ENCODE peak calls at places on chromosomes 6 and 20, in eight cellular contexts. O is SK-N-MC; N is epithelial cell of esophagus; J is CD8-positive, alpha-beta T cell; Z is cardiac muscle cell; U is astrocyte of the spinal cord; Q is AG10803; C is OCI-LY7. Y is an unnamed sample.

GRCh38 chr6:84052204-84052882 is 18.8 kb downstream of the MRAP2 start:
- DNase-seq in O (no peak), N (peak; percentile 24), J (no peak), Z (peak; percentile 82), U (peak; percentile 80), Q (peak; percentile 45), C (no peak), Y (peak; percentile 80)

GRCh38 chr6:30963641-30964040 is 19.9 kb upstream of the MUC21 start:
- DNase-seq in O (no peak), N (peak; percentile 39), J (no peak), Z (no peak), U (peak; percentile 67), Q (no peak), C (no peak), Y (no peak)

GRCh38 chr20:40565681-40566040 is 123.4 kb downstream of the MAFB start:
- DNase-seq in O (no peak), N (no peak), J (no peak), Z (no peak), U (no peak), Q (no peak), C (no peak), Y (no peak)

GRCh38 chr6:54847799-54848597 is 1.4 kb downstream of the FAM83B start:
- DNase-seq in O (peak; percentile 37), N (peak; percentile 97), J (no peak), Z (peak; percentile 21), U (no peak), Q (peak; percentile 31), C (no peak), Y (no peak)

GRCh38 chr6:158508450-158508849 is 51.4 kb upstream of the TMEM181 start:
- DNase-seq in O (no peak), N (no peak), J (no peak), Z (no peak), U (no peak), Q (no peak), C (no peak), Y (no peak)

GRCh38 chr6:36355819-36356218 is 19.1 kb upstream of the BNIP5 start:
- DNase-seq in O (no peak), N (peak; percentile 18), J (no peak), Z (peak; percentile 89), U (no peak), Q (no peak), C (no peak), Y (no peak)

GRCh38 chr6:32886674-32887383 is 32.8 kb downstream of the PSMB9 start:
- DNase-seq in O (no peak), N (peak; percentile 67), J (no peak), Z (peak; percentile 76), U (peak; percentile 66), Q (peak; percentile 78), C (no peak), Y (no peak)

GRCh38 chr20:51326241-51326819 is 216.2 kb downstream of the NFATC2 start:
- DNase-seq in O (no peak), N (peak; percentile 59), J (peak; percentile 46), Z (peak; percentile 70), U (no peak), Q (peak; percentile 45), C (peak; percentile 10), Y (peak; percentile 24)

GRCh38 chr6:36292170-36292569 is 22.3 kb downstream of the PNPLA1 start:
- DNase-seq in O (no peak), N (no peak), J (no peak), Z (no peak), U (no peak), Q (no peak), C (no peak), Y (no peak)

GRCh38 chr6:14723535-14724086 is 522.3 kb upstream of the JARID2 start:
- DNase-seq in O (no peak), N (no peak), J (no peak), Z (no peak), U (no peak), Q (no peak), C (no peak), Y (no peak)

GRCh38 chr20:11851646-11852045 is 66.0 kb upstream of the BTBD3 start:
- DNase-seq in O (no peak), N (peak; percentile 64), J (no peak), Z (no peak), U (peak; percentile 27), Q (no peak), C (no peak), Y (no peak)

GRCh38 chr6:138957484-138957883 is 30.6 kb downstream of the REPS1 start:
- DNase-seq in O (no peak), N (no peak), J (no peak), Z (peak; percentile 64), U (peak; percentile 52), Q (peak; percentile 60), C (peak; percentile 13), Y (no peak)

GRCh38 chr6:111592726-111593515 is 12.8 kb downstream of the TRAF3IP2 start:
- DNase-seq in O (no peak), N (peak; percentile 47), J (no peak), Z (no peak), U (no peak), Q (peak; percentile 54), C (no peak), Y (no peak)

GRCh38 chr6:28542440-28543293 is 17.0 kb downstream of the GPX5 start:
- DNase-seq in O (peak; percentile 77), N (peak; percentile 83), J (peak; percentile 48), Z (peak; percentile 81), U (peak; percentile 77), Q (peak; percentile 82), C (peak; percentile 60), Y (no peak)

GRCh38 chr6:38436726-38437465 is 202.8 kb downstream of the BTBD9 start:
- DNase-seq in O (no peak), N (peak; percentile 82), J (no peak), Z (peak; percentile 54), U (peak; percentile 35), Q (peak; percentile 29), C (no peak), Y (no peak)

GRCh38 chr20:47380481-47380880 is 24.0 kb upstream of the ZMYND8 start:
- DNase-seq in O (no peak), N (no peak), J (no peak), Z (peak; percentile 34), U (no peak), Q (no peak), C (no peak), Y (no peak)

GRCh38 chr6:6330407-6330806 is 9.9 kb upstream of the F13A1 start:
- DNase-seq in O (no peak), N (no peak), J (no peak), Z (no peak), U (no peak), Q (no peak), C (peak; percentile 39), Y (no peak)

DNA sequence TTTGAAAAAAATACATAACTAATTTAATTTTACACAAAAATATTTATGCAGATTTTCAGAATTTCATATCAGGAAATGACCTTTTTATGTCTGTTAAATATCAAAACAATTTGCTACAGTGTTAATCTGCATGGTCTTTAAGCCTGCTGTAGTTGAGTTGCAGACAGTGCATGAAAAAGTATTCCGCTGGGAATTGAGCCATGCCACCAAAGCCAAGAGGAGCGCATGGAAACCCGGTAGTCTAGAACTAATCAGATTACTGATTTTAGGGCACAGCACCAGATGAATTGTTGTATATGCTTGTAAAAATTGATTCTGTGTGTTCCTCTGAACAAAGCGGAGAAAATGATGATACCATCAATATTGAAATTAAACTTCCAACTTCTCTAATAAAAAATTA is 34.3 kb upstream of the LAMP5 start:
- DNase-seq in O (peak; percentile 22), N (no peak), J (no peak), Z (no peak), U (no peak), Q (no peak), C (no peak), Y (no peak)
- H3K4me3 ChIP-seq in O (no peak overlapping the region), N (no peak overlapping the region), J (no peak overlapping the region), Z (no peak overlapping the region), U (no peak overlapping the region), Q (no peak overlapping the region), C (no peak overlapping the region), Y (no peak overlapping the region)

DNA sequence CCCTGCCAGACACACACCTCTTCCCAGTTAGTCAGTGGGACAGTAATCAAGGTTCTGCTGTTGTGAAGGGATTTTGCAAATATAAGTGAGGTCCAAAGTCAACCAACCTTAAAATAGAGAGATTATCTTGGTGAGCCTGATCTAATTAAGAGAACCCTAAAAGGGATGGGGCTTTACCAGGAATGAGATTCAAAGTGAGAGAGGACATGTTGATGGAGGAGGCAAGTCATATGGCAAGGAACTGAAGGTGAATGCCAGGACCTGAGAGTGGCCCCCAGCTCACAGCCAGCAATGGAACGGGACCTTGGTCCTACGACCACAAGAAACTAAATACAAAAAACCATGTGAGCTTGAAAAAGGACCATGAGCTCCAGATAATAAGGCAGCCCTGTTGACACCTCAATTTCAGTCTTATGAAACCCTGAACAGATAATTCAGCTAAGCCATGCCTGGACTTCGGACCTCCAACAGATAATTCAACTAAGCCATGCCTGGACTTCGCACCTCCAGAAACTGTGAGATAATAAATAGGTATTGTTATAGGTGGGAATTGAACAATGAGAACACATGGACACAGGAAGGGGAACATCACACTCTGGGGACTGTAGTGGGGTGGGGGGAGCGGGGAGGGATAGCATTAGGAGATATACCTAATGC is 253.4 kb downstream of the GMPR start:
- DNase-seq in O (no peak), N (no peak), J (no peak), Z (no peak), U (no peak), Q (no peak), C (no peak), Y (no peak)
- H3K4me3 ChIP-seq in O (no peak overlapping the region), N (no peak overlapping the region), J (no peak overlapping the region), Z (no peak overlapping the region), U (no peak overlapping the region), Q (no peak overlapping the region), C (no peak overlapping the region), Y (no peak overlapping the region)

DNA sequence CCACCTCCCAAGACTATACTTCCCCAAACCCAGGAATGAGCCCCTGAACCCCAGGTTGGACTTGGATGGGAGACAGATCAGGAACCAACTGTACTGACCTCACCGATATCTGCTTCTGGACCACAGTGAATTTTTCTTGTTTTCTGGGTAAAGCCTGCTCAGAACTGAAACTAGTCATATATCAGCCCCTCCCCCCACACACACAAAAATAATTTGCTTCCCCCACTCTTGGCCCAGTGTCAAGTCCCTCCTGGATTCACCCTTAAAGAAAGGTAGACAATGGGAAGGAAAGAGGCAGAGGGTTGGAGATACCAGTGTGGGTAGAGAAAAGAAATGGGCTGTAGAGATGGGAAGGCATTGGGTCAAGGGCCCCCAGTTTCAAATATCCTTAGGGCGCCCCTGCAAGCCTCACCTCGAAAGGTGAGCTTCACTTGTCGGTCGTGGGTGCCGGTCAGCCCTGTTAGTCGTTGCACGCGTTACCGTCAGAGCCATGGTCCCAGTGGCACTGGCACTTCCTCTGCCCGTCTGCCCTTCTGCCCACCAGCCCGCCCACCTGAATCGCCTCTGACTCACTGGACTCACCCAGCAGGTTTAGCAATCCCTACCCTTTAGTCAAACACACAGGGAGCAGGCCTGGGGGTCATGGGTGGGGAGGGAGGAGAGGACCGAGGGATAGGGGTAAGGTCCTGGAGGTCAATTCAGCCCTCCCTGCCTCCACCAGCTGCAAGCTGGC is 8.5 kb upstream of the SPAG4 start:
- DNase-seq in O (no peak), N (peak; percentile 71), J (no peak), Z (no peak), U (no peak), Q (no peak), C (peak; percentile 50), Y (no peak)
- H3K4me3 ChIP-seq in O (no peak overlapping the region), N (no peak overlapping the region), J (no peak overlapping the region), Z (no peak overlapping the region), U (no peak overlapping the region), Q (no peak overlapping the region), C (peak overlapping the region; percentile 33), Y (no peak overlapping the region)

DNA sequence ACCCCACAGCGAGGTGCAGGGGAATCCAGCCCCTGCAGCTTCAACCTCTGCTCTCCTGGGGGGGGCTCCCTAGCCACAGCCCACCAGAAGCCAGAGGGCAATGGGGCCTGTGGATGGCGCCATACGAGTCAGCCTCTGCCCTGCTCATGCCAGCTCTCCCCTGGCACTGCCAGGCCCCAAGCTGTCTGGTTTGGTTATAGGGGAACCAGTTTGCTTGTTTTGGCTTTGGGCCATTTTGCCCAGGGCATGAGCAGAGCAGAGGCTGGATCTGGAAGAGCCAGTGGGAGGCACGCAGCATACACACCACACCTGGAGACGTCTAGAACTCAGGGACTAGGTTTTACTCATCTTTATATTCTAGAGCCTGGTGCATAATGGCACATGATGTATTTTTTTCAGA is 66.7 kb upstream of the SLC22A16 start:
- DNase-seq in O (no peak), N (peak; percentile 85), J (no peak), Z (no peak), U (no peak), Q (no peak), C (no peak), Y (no peak)
- H3K4me3 ChIP-seq in O (no peak overlapping the region), N (no peak overlapping the region), J (no peak overlapping the region), Z (no peak overlapping the region), U (no peak overlapping the region), Q (no peak overlapping the region), C (no peak overlapping the region), Y (peak overlapping the region; percentile 47)

Y was measured in left ventricle myocardium inferior.